ENCODE peak calls at places on chromosomes 6 and 20, in nine cellular contexts. R, G, T, U, N, B, J, P and A are unnamed samples.

GRCh38 chr20:60272790-60273189 is 314.6 kb downstream of the CDH26 start:
- DNase-seq in P (no peak), B (no peak), T (no peak), G (no peak), J (no peak), R (no peak), N (no peak), U (no peak), A (no peak)

GRCh38 chr6:141598487-141598886 is 534.2 kb upstream of the GJE1 start:
- DNase-seq in B (no peak), J (no peak), N (peak; percentile 36), G (peak; percentile 29), R (no peak), U (no peak), P (no peak), T (no peak), A (no peak)

GRCh38 chr6:119379809-119380208 is 30.2 kb upstream of the MAN1A1 start:
- DNase-seq in G (no peak), J (no peak), N (no peak), U (no peak), B (no peak), T (no peak), R (no peak), P (no peak), A (no peak)

GRCh38 chr20:61117725-61118124 is 134.3 kb upstream of the CDH4 start:
- DNase-seq in J (no peak), U (no peak), N (peak; percentile 13), T (no peak), G (no peak), P (no peak), B (no peak), R (no peak), A (no peak)

GRCh38 chr6:14824835-14825223 is 421.0 kb upstream of the JARID2 start:
- DNase-seq in P (no peak), J (no peak), T (peak; percentile 32), U (no peak), N (no peak), B (no peak), R (no peak), G (no peak), A (no peak)

GRCh38 chr6:146544783-146545182 is 1.1 kb downstream of the RAB32 start:
- DNase-seq in T (peak; percentile 21), U (no peak), G (no peak), N (peak; percentile 6), P (no peak), R (no peak), J (no peak), B (no peak), A (no peak)

GRCh38 chr6:114735118-114735730 is 392.4 kb upstream of the HS3ST5 start:
- DNase-seq in G (no peak), T (no peak), U (no peak), B (no peak), P (no peak), N (no peak), J (no peak), R (no peak), A (no peak)

GRCh38 chr6:32964776-32965175 is 3.6 kb upstream of the BRD2 start:
- DNase-seq in T (no peak), B (no peak), P (no peak), N (no peak), J (no peak), R (no peak), U (no peak), G (no peak), A (no peak)

GRCh38 chr20:1298166-1298565 is 30.8 kb downstream of the SDCBP2 start:
- DNase-seq in U (no peak), R (no peak), P (no peak), G (no peak), J (no peak), N (no peak), B (no peak), T (no peak), A (no peak)

GRCh38 chr6:80886475-80886874 is 780.0 kb downstream of the BCKDHB start:
- DNase-seq in J (no peak), R (no peak), G (no peak), T (no peak), P (no peak), U (no peak), N (no peak), B (no peak), A (no peak)

GRCh38 chr20:2164421-2164820 is 62.8 kb downstream of the STK35 start:
- DNase-seq in U (no peak), R (no peak), P (no peak), J (no peak), B (no peak), G (no peak), T (no peak), N (no peak), A (no peak)

GRCh38 chr20:4038047-4038459 is 22.7 kb upstream of the RNF24 start:
- DNase-seq in T (peak; percentile 69), U (no peak), N (peak; percentile 58), B (no peak), J (peak; percentile 49), G (peak; percentile 74), R (no peak), P (peak; percentile 68), A (peak; percentile 88)

GRCh38 chr6:101776919-101777350 is 383.4 kb downstream of the GRIK2 start:
- DNase-seq in B (no peak), G (no peak), R (no peak), J (no peak), T (no peak), P (no peak), U (no peak), N (no peak), A (no peak)

GRCh38 chr6:169993861-169994481 is 242.5 kb downstream of the ERMARD start:
- DNase-seq in R (no peak), P (no peak), T (no peak), U (no peak), B (no peak), N (no peak), G (no peak), J (no peak), A (no peak)

GRCh38 chr20:59356662-59357061 is 56.3 kb downstream of the EDN3 start:
- DNase-seq in U (no peak), N (no peak), J (no peak), T (no peak), G (no peak), P (no peak), R (no peak), B (no peak), A (no peak)

GRCh38 chr20:33139467-33139866 is 28.5 kb upstream of the BPIFA2 start:
- DNase-seq in T (no peak), R (no peak), G (no peak), B (no peak), U (no peak), J (no peak), P (no peak), N (no peak), A (no peak)

GRCh38 chr6:157056275-157056674 is 267.0 kb downstream of the TMEM242 start:
- DNase-seq in J (no peak), N (no peak), G (no peak), P (no peak), U (no peak), R (no peak), B (no peak), T (no peak), A (peak; percentile 47)

GRCh38 chr6:129542705-129543104 is 167.3 kb downstream of the ARHGAP18 start:
- DNase-seq in N (no peak), J (no peak), R (no peak), B (no peak), G (no peak), P (no peak), U (no peak), T (no peak), A (no peak)

GRCh38 chr20:62350098-62350628 is 16.9 kb downstream of the LAMA5 start:
- DNase-seq in P (no peak), N (peak; percentile 99), U (no peak), J (no peak), B (no peak), T (peak; percentile 53), R (no peak), G (no peak), A (no peak)

GRCh38 chr20:60219984-60220540 is 261.8 kb downstream of the CDH26 start:
- DNase-seq in R (no peak), T (no peak), B (no peak), U (no peak), G (no peak), N (no peak), J (no peak), P (no peak), A (no peak)

GRCh38 chr6:2793491-2794151 is 28.4 kb downstream of the WRNIP1 start:
- DNase-seq in P (no peak), R (no peak), N (peak; percentile 81), G (no peak), U (no peak), J (no peak), B (no peak), T (no peak), A (no peak)

GRCh38 chr6:90631046-90631445 is 44.2 kb upstream of the MAP3K7 start:
- DNase-seq in N (no peak), U (no peak), J (no peak), G (no peak), P (no peak), T (no peak), R (no peak), B (no peak), A (no peak)

GRCh38 chr20:51631011-51631950 is 88.8 kb upstream of the NFATC2 start:
- DNase-seq in T (peak; percentile 24), J (peak; percentile 74), P (peak; percentile 40), U (no peak), R (peak; percentile 85), B (no peak), N (peak; percentile 91), G (peak; percentile 100), A (no peak)

GRCh38 chr6:37816599-37817375 is 2.7 kb upstream of the ZFAND3 start:
- DNase-seq in U (no peak), J (no peak), N (no peak), G (no peak), T (no peak), B (no peak), P (no peak), R (no peak), A (no peak)
- TF ChIP-seq CTCF in U (no peak), J (no peak), N (no peak), G (no peak), T (no peak), B (no peak), P (no peak), R (no peak), A (no peak)

GRCh38 chr6:166515072-166515810 is 71.2 kb downstream of the RAMACL start:
- DNase-seq in U (no peak), G (peak; percentile 73), N (peak; percentile 93), J (no peak), B (no peak), T (no peak), P (no peak), R (peak; percentile 43), A (no peak)
- TF ChIP-seq CTCF in U (no peak), G (peak; percentile 41), N (peak; percentile 61), J (no peak), B (no peak), T (no peak), P (peak; percentile 29), R (no peak), A (no peak)

GRCh38 chr6:68468244-68468884 is 166.7 kb upstream of the ADGRB3 start:
- DNase-seq in P (no peak), N (no peak), U (no peak), J (no peak), B (no peak), T (no peak), G (peak; percentile 2), R (no peak), A (no peak)
- TF ChIP-seq CTCF in P (no peak), N (no peak), U (peak; percentile 49), J (no peak), B (no peak), T (no peak), G (peak; percentile 9), R (peak; percentile 49), A (no peak)

GRCh38 chr6:69487688-69488087 is 309.1 kb downstream of the LMBRD1 start:
- DNase-seq in T (no peak), B (no peak), G (no peak), N (no peak), R (no peak), U (no peak), P (no peak), J (no peak), A (no peak)
- TF ChIP-seq CTCF in T (no peak), B (no peak), G (peak; percentile 9), N (no peak), R (peak; percentile 37), U (peak; percentile 53), P (peak; percentile 36), J (no peak), A (no peak)